ENCODE peak calls at places on chromosomes 13 and 19, in eight cellular contexts. G, F, R, K, P, U, O and B are unnamed samples.

GRCh38 chr19:55358493-55358892 is 4.0 kb upstream of the COX6B2 start:
- DNase-seq in G (no peak), F (no peak), R (no peak), K (no peak), P (no peak), U (peak; percentile 65), O (no peak), B (no peak)

GRCh38 chr19:32876919-32877285 is 7.3 kb upstream of the SLC7A9 start:
- DNase-seq in G (no peak), F (no peak), R (no peak), K (no peak), P (no peak), U (no peak), O (no peak), B (no peak)

GRCh38 chr19:47305309-47305751 is 4.3 kb upstream of the C5AR1 start:
- DNase-seq in G (peak; percentile 92), F (peak; percentile 52), R (peak; percentile 74), K (peak; percentile 56), P (peak; percentile 75), U (peak; percentile 81), O (peak; percentile 84), B (peak; percentile 65)

GRCh38 chr13:50524540-50524939 is 319.0 kb downstream of the DLEU7 start:
- DNase-seq in G (no peak), F (no peak), R (no peak), K (no peak), P (no peak), U (no peak), O (no peak), B (no peak)

GRCh38 chr19:35851213-35852028 is 883 bp downstream of the NPHS1 start:
- DNase-seq in G (no peak), F (no peak), R (peak; percentile 77), K (no peak), P (peak; percentile 22), U (peak; percentile 88), O (no peak), B (peak; percentile 65)

GRCh38 chr13:40971321-40971720 is 47.8 kb downstream of the ELF1 start:
- DNase-seq in G (no peak), F (no peak), R (no peak), K (no peak), P (no peak), U (no peak), O (no peak), B (no peak)

GRCh38 chr19:39738809-39739208 is 980 bp upstream of the CLC start:
- DNase-seq in G (no peak), F (no peak), R (no peak), K (no peak), P (no peak), U (no peak), O (no peak), B (no peak)

GRCh38 chr13:44347905-44348304 is 25.7 kb upstream of the SERP2 start:
- DNase-seq in G (no peak), F (no peak), R (no peak), K (no peak), P (no peak), U (no peak), O (no peak), B (no peak)

GRCh38 chr13:90270231-90270630 is 1077.3 kb upstream of the MIR17HG start:
- DNase-seq in G (no peak), F (no peak), R (no peak), K (no peak), P (no peak), U (no peak), O (no peak), B (no peak)

GRCh38 chr13:49627831-49628652 is at the start of gene ARL11:
- DNase-seq in G (no peak), F (peak; percentile 25), R (peak; percentile 44), K (peak; percentile 58), P (no peak), U (no peak), O (peak; percentile 82), B (no peak)

GRCh38 chr13:29901714-29902631 is 51.6 kb upstream of the UBL3 start:
- DNase-seq in G (peak; percentile 74), F (no peak), R (no peak), K (no peak), P (no peak), U (no peak), O (peak; percentile 55), B (no peak)

GRCh38 chr19:17339088-17339741 is 1.9 kb downstream of the GTPBP3 start:
- DNase-seq in G (no peak), F (no peak), R (no peak), K (peak; percentile 31), P (no peak), U (peak; percentile 79), O (no peak), B (peak; percentile 48)

GRCh38 chr19:10769533-10770491 is 51.9 kb downstream of the DNM2 start:
- DNase-seq in G (no peak), F (no peak), R (peak; percentile 50), K (peak; percentile 52), P (no peak), U (no peak), O (no peak), B (peak; percentile 77)

GRCh38 chr13:67095621-67096020 is 134.5 kb downstream of the PCDH9 start:
- DNase-seq in G (no peak), F (no peak), R (no peak), K (no peak), P (no peak), U (no peak), O (no peak), B (no peak)

GRCh38 chr13:32852568-32852967 is 163.7 kb upstream of the KL start:
- DNase-seq in G (no peak), F (no peak), R (no peak), K (no peak), P (no peak), U (no peak), O (no peak), B (no peak)

GRCh38 chr19:3167533-3168272 is 10.9 kb upstream of the S1PR4 start:
- DNase-seq in G (no peak), F (no peak), R (no peak), K (no peak), P (no peak), U (no peak), O (no peak), B (no peak)

GRCh38 chr19:22608441-22608840 is 25.7 kb upstream of the ZNF492 start:
- DNase-seq in G (no peak), F (no peak), R (no peak), K (no peak), P (no peak), U (no peak), O (no peak), B (no peak)

GRCh38 chr19:29598036-29598435 is 8.0 kb upstream of the POP4 start:
- DNase-seq in G (no peak), F (no peak), R (no peak), K (no peak), P (no peak), U (no peak), O (no peak), B (no peak)

GRCh38 chr13:40664100-40665060 is 2.1 kb downstream of the FOXO1 start:
- DNase-seq in G (no peak), F (peak; percentile 64), R (peak; percentile 45), K (peak; percentile 85), P (peak; percentile 34), U (peak; percentile 86), O (peak; percentile 87), B (peak; percentile 31)

GRCh38 chr19:45156751-45157150 is 4.0 kb downstream of the NKPD1 start:
- DNase-seq in G (no peak), F (no peak), R (no peak), K (no peak), P (no peak), U (peak; percentile 48), O (no peak), B (peak; percentile 27)

GRCh38 chr13:26978081-26978860 is 193.3 kb downstream of the USP12 start:
- DNase-seq in G (no peak), F (no peak), R (no peak), K (peak; percentile 30), P (no peak), U (no peak), O (no peak), B (no peak)

GRCh38 chr13:38538412-38538811 is 148.5 kb upstream of the FREM2 start:
- DNase-seq in G (no peak), F (no peak), R (peak; percentile 34), K (no peak), P (no peak), U (no peak), O (no peak), B (no peak)

GRCh38 chr13:51444922-51445321 is 7.9 kb downstream of the INTS6 start:
- DNase-seq in G (no peak), F (no peak), R (no peak), K (no peak), P (no peak), U (no peak), O (no peak), B (no peak)

GRCh38 chr19:46303702-46304397 is 7.0 kb downstream of the HIF3A start:
- DNase-seq in G (no peak), F (no peak), R (peak; percentile 96), K (peak; percentile 87), P (peak; percentile 64), U (peak; percentile 84), O (peak; percentile 50), B (peak; percentile 21)

GRCh38 chr19:30356951-30357579 is 15.1 kb upstream of the ZNF536 start:
- DNase-seq in G (no peak), F (no peak), R (no peak), K (no peak), P (no peak), U (no peak), O (no peak), B (no peak)

GRCh38 chr13:69856331-69856730 is 251.3 kb upstream of the ATXN8OS start:
- DNase-seq in G (no peak), F (no peak), R (peak; percentile 44), K (no peak), P (no peak), U (no peak), O (no peak), B (no peak)

GRCh38 chr13:111382411-111382810 is 62.0 kb downstream of the TEX29 start:
- DNase-seq in G (no peak), F (no peak), R (no peak), K (no peak), P (no peak), U (no peak), O (no peak), B (no peak)

GRCh38 chr13:84399320-84400085 is 517.2 kb upstream of the SLITRK1 start:
- DNase-seq in G (no peak), F (no peak), R (peak; percentile 10), K (no peak), P (no peak), U (no peak), O (no peak), B (no peak)

GRCh38 chr13:24684600-24684998 is 4.4 kb downstream of the ATP12A start:
- DNase-seq in G (no peak), F (no peak), R (no peak), K (no peak), P (no peak), U (no peak), O (no peak), B (no peak)

GRCh38 chr13:33158830-33159229 is 126.7 kb downstream of the STARD13 start:
- DNase-seq in G (no peak), F (no peak), R (no peak), K (no peak), P (no peak), U (no peak), O (no peak), B (no peak)

GRCh38 chr19:40341601-40342482 is 6.4 kb downstream of the C19orf47 start:
- DNase-seq in G (no peak), F (no peak), R (no peak), K (peak; percentile 76), P (no peak), U (no peak), O (peak; percentile 76), B (no peak)

GRCh38 chr19:5963855-5964254 is 14.1 kb downstream of the RANBP3 start:
- DNase-seq in G (no peak), F (no peak), R (no peak), K (no peak), P (no peak), U (no peak), O (peak; percentile 33), B (no peak)